ENCODE peak calls at places on chromosomes 13 and 19, in five cellular contexts. One of them, this sample, is unnamed.

GRCh38 chr19:38838208-38838985 is 6.8 kb upstream of the ECH1 start:
- DNase-seq in IMR-90: no peak
- DNase-seq in suprapubic skin: no peak
- DNase-seq in H1: no peak
- DNase-seq in lower leg skin: no peak
- DNase-seq in this sample: no peak

GRCh38 chr19:42850981-42851717 is 28.4 kb downstream of the PSG1 start:
- DNase-seq in suprapubic skin: no peak
- DNase-seq in IMR-90: peak
- DNase-seq in H1: no peak
- DNase-seq in lower leg skin: peak
- DNase-seq in this sample: peak

GRCh38 chr13:39510296-39510695 is 92.7 kb downstream of the LHFPL6 start:
- DNase-seq in suprapubic skin: no peak
- DNase-seq in lower leg skin: no peak
- DNase-seq in H1: no peak
- DNase-seq in IMR-90: no peak
- DNase-seq in this sample: no peak

GRCh38 chr13:90622547-90622946 is 724.9 kb upstream of the MIR17HG start:
- DNase-seq in H1: no peak
- DNase-seq in IMR-90: no peak
- DNase-seq in suprapubic skin: no peak
- DNase-seq in lower leg skin: no peak
- DNase-seq in this sample: no peak

GRCh38 chr19:49544154-49544553 is 16.4 kb downstream of the RCN3 start:
- DNase-seq in IMR-90: no peak
- DNase-seq in H1: no peak
- DNase-seq in lower leg skin: no peak
- DNase-seq in suprapubic skin: no peak
- DNase-seq in this sample: no peak

GRCh38 chr13:73335226-73335625 is 276.4 kb downstream of the KLF5 start:
- DNase-seq in H1: no peak
- DNase-seq in lower leg skin: no peak
- DNase-seq in suprapubic skin: no peak
- DNase-seq in IMR-90: peak
- DNase-seq in this sample: no peak

GRCh38 chr13:97491452-97491851 is 57.5 kb downstream of the RAP2A start:
- DNase-seq in lower leg skin: no peak
- DNase-seq in H1: no peak
- DNase-seq in IMR-90: no peak
- DNase-seq in suprapubic skin: no peak
- DNase-seq in this sample: no peak

GRCh38 chr13:72726721-72727416 is 560 bp downstream of the MZT1 start:
- DNase-seq in suprapubic skin: peak
- DNase-seq in lower leg skin: peak
- DNase-seq in IMR-90: no peak
- DNase-seq in H1: no peak
- DNase-seq in this sample: peak

GRCh38 chr13:65965496-65965895 is 1264.6 kb downstream of the PCDH9 start:
- DNase-seq in lower leg skin: no peak
- DNase-seq in IMR-90: peak
- DNase-seq in suprapubic skin: no peak
- DNase-seq in H1: no peak
- DNase-seq in this sample: no peak

GRCh38 chr19:36008336-36008978 is at the start of gene SYNE4:
- DNase-seq in lower leg skin: no peak
- DNase-seq in suprapubic skin: no peak
- DNase-seq in H1: no peak
- DNase-seq in IMR-90: no peak
- DNase-seq in this sample: no peak
- TF ChIP-seq POLR2A in lower leg skin: no peak
- TF ChIP-seq POLR2A in suprapubic skin: no peak
- TF ChIP-seq POLR2A in H1: no peak
- TF ChIP-seq POLR2A in IMR-90: no peak
- TF ChIP-seq POLR2A in this sample: no peak

GRCh38 chr13:27182844-27183497 is 11.4 kb upstream of the USP12 start:
- DNase-seq in lower leg skin: peak
- DNase-seq in IMR-90: peak
- DNase-seq in suprapubic skin: no peak
- DNase-seq in H1: no peak
- DNase-seq in this sample: peak
- TF ChIP-seq POLR2A in lower leg skin: no peak
- TF ChIP-seq POLR2A in IMR-90: no peak
- TF ChIP-seq POLR2A in suprapubic skin: no peak
- TF ChIP-seq POLR2A in H1: no peak
- TF ChIP-seq POLR2A in this sample: peak

DNA sequence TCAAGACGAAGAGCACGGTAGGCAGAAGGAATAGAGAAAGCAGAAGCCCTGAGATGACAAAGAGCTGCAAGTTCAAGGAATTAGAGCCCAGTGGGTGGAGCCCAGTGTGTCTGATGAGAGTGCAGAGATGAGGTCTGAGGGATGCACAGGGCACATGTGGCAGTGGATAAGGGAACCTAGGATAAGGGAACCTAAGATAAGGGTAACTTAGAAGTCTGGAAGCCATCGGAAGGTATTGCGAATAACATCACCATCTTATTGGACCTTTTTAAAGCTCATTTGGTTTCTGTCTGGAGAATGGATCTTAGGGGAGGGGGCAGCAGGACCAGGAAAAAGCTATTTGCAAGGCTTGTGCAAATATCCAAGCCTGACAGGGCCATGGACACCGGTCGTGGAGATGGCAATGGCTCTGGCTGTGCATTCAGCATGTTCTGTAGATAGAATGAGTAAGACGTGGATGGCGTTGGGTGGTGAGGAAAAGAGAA is 1.3 kb downstream of the FPR3 start:
- DNase-seq in suprapubic skin: no peak
- DNase-seq in lower leg skin: no peak
- DNase-seq in H1: no peak
- DNase-seq in IMR-90: no peak
- DNase-seq in this sample: no peak
- TF ChIP-seq POLR2A in suprapubic skin: no peak
- TF ChIP-seq POLR2A in lower leg skin: no peak
- TF ChIP-seq POLR2A in H1: no peak
- TF ChIP-seq POLR2A in IMR-90: no peak
- TF ChIP-seq POLR2A in this sample: no peak

GRCh38 chr19:56121180-56122167 is at the start of gene ZNF787:
- DNase-seq in suprapubic skin: peak
- DNase-seq in IMR-90: peak
- DNase-seq in H1: peak
- DNase-seq in lower leg skin: peak
- DNase-seq in this sample: peak
- TF ChIP-seq POLR2A in suprapubic skin: no peak
- TF ChIP-seq POLR2A in IMR-90: peak
- TF ChIP-seq POLR2A in H1: peak
- TF ChIP-seq POLR2A in lower leg skin: no peak
- TF ChIP-seq POLR2A in this sample: peak

DNA sequence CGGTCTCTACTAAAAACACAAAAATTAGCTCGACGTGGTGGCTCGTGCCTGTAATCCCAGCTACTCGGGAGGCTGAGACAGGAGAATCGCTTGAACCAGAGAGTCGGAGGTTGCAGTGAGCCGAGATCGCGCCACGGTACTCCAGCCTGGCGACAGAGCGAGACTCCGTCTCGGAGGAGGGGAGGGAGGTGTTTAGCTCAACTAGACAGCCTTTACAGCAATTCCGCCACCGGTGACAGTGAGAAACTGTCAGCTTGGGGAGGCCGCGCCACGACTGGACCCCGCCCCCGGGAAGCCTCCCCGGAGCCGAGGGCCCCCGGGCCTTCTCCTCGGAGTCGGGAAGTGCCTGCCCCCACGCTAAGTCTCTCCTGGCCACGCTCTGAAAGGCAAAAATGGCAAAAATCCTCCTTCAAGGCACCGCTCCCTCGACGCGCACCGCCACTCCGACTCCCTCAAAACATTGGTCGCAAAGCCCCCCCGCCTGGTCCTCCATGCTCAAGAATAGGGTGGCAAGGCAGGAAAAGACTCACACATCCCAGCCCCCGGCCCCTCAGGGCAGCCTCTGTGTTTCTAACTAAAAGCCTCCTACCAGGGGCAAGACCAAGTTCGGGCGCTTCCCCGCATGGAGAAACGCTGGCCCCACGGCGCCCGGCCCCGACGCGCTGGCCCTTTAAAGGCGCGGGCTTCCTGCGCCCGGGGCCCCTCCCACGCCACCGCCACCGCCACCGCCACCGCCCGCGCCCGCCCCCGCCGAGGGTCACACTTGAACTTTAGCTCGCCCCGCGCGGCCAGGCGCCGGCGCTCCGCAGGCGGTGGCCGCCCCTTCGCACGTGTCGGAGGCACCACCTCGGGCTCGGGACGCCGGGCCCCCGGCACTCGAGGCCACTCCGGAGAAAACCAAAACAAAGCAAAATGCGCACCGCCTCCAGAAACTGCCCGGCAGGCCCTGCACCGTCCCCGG is 2.1 kb downstream of the FOXO1 start:
- DNase-seq in suprapubic skin: peak
- DNase-seq in H1: no peak
- DNase-seq in lower leg skin: peak
- DNase-seq in IMR-90: no peak
- DNase-seq in this sample: no peak
- TF ChIP-seq POLR2A in suprapubic skin: no peak
- TF ChIP-seq POLR2A in H1: no peak
- TF ChIP-seq POLR2A in lower leg skin: no peak
- TF ChIP-seq POLR2A in IMR-90: no peak
- TF ChIP-seq POLR2A in this sample: no peak

DNA sequence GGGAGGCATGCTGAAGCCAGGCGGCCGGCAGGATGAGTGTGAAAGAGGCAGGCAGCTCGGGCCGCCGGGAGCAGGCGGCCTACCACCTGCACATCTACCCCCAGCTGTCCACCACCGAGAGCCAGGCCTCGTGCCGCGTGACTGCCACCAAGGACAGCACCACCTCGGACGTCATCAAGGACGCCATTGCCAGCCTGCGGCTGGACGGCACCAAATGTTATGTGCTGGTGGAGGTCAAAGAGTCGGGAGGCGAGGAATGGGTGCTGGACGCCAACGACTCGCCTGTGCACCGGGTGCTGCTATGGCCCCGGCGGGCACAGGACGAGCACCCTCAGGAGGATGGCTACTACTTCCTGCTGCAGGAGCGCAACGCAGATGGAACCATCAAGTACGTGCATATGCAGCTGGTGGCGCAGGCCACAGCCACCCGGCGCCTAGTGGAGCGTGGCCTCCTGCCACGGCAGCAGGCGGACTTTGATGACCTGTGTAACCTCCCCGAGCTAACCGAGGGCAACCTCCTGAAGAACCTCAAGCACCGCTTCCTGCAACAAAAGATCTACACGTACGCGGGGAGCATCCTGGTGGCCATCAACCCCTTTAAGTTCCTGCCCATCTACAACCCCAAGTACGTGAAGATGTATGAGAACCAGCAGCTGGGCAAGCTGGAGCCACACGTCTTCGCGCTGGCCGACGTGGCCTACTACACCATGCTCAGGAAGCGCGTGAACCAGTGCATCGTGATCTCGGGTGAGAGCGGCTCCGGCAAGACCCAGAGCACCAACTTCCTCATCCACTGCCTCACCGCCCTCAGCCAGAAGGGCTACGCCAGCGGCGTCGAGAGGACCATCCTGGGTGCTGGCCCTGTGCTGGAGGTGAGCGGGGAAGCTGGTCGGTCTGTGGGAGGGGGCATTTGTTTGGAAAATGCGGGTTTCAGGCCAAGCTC is 26.4 kb downstream of the MYO9B start:
- DNase-seq in suprapubic skin: no peak
- DNase-seq in H1: no peak
- DNase-seq in IMR-90: no peak
- DNase-seq in lower leg skin: no peak
- DNase-seq in this sample: no peak
- TF ChIP-seq POLR2A in suprapubic skin: no peak
- TF ChIP-seq POLR2A in H1: no peak
- TF ChIP-seq POLR2A in IMR-90: no peak
- TF ChIP-seq POLR2A in lower leg skin: no peak
- TF ChIP-seq POLR2A in this sample: no peak

GRCh38 chr13:113397606-113398425 is 33.9 kb upstream of the GRTP1 start:
- DNase-seq in H1: no peak
- DNase-seq in IMR-90: no peak
- DNase-seq in lower leg skin: no peak
- DNase-seq in suprapubic skin: peak
- DNase-seq in this sample: no peak

GRCh38 chr13:113398963-113399754 is 35.2 kb upstream of the GRTP1 start:
- DNase-seq in H1: no peak
- DNase-seq in IMR-90: no peak
- DNase-seq in suprapubic skin: peak
- DNase-seq in lower leg skin: no peak
- DNase-seq in this sample: peak

GRCh38 chr13:113393226-113393571 is 29.3 kb upstream of the GRTP1 start:
- DNase-seq in lower leg skin: no peak
- DNase-seq in IMR-90: no peak
- DNase-seq in suprapubic skin: peak
- DNase-seq in H1: no peak
- DNase-seq in this sample: no peak

GRCh38 chr13:113390874-113391497 is 27.1 kb upstream of the GRTP1 start:
- DNase-seq in suprapubic skin: peak
- DNase-seq in IMR-90: no peak
- DNase-seq in lower leg skin: no peak
- DNase-seq in H1: no peak
- DNase-seq in this sample: no peak

GRCh38 chr13:113393572-113394503 is 29.9 kb upstream of the GRTP1 start:
- DNase-seq in H1: peak
- DNase-seq in lower leg skin: peak
- DNase-seq in IMR-90: peak
- DNase-seq in suprapubic skin: peak
- DNase-seq in this sample: peak
- TF ChIP-seq POLR2A in H1: no peak
- TF ChIP-seq POLR2A in lower leg skin: no peak
- TF ChIP-seq POLR2A in IMR-90: no peak
- TF ChIP-seq POLR2A in suprapubic skin: no peak
- TF ChIP-seq POLR2A in this sample: peak

GRCh38 chr19:52139291-52140076 is at the start of gene ZNF616:
- DNase-seq in lower leg skin: peak
- DNase-seq in IMR-90: peak
- DNase-seq in suprapubic skin: peak
- DNase-seq in H1: peak
- DNase-seq in this sample: peak
- TF ChIP-seq POLR2A in lower leg skin: no peak
- TF ChIP-seq POLR2A in IMR-90: peak
- TF ChIP-seq POLR2A in suprapubic skin: no peak
- TF ChIP-seq POLR2A in H1: peak
- TF ChIP-seq POLR2A in this sample: peak

This sample was measured in H54.